ENCODE peak calls at places on chromosomes 7 and 10, in four cellular contexts. S is coronary artery, E is M059J, Q is A172. I is an unnamed sample.

GRCh38 chr10:129963076-129963830 is 821 bp downstream of the EBF3 start:
- DNase-seq in S (peak), E (no peak), Q (no peak), I (no peak)

GRCh38 chr7:152674860-152675760 is 831 bp downstream of the XRCC2 start:
- DNase-seq in S (no peak), E (peak), Q (peak), I (no peak)

GRCh38 chr7:87199700-87200450 is 19.7 kb downstream of the TMEM243 start:
- DNase-seq in S (no peak), E (no peak), Q (no peak), I (no peak)

GRCh38 chr10:8618834-8619233 is 564.3 kb downstream of the GATA3 start:
- DNase-seq in S (no peak), E (peak), Q (no peak), I (no peak)

GRCh38 chr10:96442017-96442643 is 71.6 kb downstream of the TLL2 start:
- DNase-seq in S (no peak), E (no peak), Q (no peak), I (no peak)

GRCh38 chr10:52423369-52423768 is 109.3 kb downstream of the DKK1 start:
- DNase-seq in S (no peak), E (peak), Q (no peak), I (no peak)

GRCh38 chr7:117667456-117667855 is 187.6 kb downstream of the CFTR start:
- DNase-seq in S (no peak), E (peak), Q (peak), I (no peak)

GRCh38 chr7:240887-241421 is 48.6 kb downstream of the FAM20C start:
- DNase-seq in S (no peak), E (peak), Q (peak), I (no peak)

GRCh38 chr10:69696073-69696731 is 66.2 kb downstream of the FAM241B start:
- DNase-seq in S (no peak), E (peak), Q (peak), I (no peak)

GRCh38 chr10:100318201-100318600 is 11.8 kb downstream of the PKD2L1 start:
- DNase-seq in S (no peak), E (peak), Q (no peak), I (no peak)

GRCh38 chr7:43648725-43649406 is 66.0 kb downstream of the STK17A start:
- DNase-seq in S (no peak), E (peak), Q (peak), I (no peak)